ENCODE peak calls at places on chromosome 18, in seven cellular contexts. D, U, L, F, V, Z and A are unnamed samples.
A peak's percentile ranks its signal among the peaks of the same experiment; 100 is the strongest.

GRCh38 chr18:59604877-59605276 is 92.3 kb downstream of the CCBE1 start:
- DNase-seq in D (no peak), U (no peak), L (no peak), F (no peak), V (no peak), Z (no peak), A (no peak)

GRCh38 chr18:1392865-1393734 is 488.4 kb downstream of the ADCYAP1 start:
- DNase-seq in D (no peak), U (no peak), L (no peak), F (no peak), V (no peak), Z (no peak), A (no peak)

GRCh38 chr18:10070581-10071000 is 156.8 kb downstream of the VAPA start:
- DNase-seq in D (no peak), U (no peak), L (no peak), F (no peak), V (no peak), Z (no peak), A (no peak)

GRCh38 chr18:47036298-47036874 is 965 bp upstream of the ELOA2 start:
- DNase-seq in D (no peak), U (peak; percentile 59), L (no peak), F (peak; percentile 25), V (no peak), Z (no peak), A (no peak)

GRCh38 chr18:77271720-77272481 is 22.3 kb downstream of the GALR1 start:
- DNase-seq in D (no peak), U (no peak), L (no peak), F (no peak), V (no peak), Z (no peak), A (no peak)

GRCh38 chr18:12121175-12122095 is 27.8 kb downstream of the ANKRD62 start:
- DNase-seq in D (no peak), U (peak; percentile 54), L (no peak), F (no peak), V (no peak), Z (no peak), A (no peak)

GRCh38 chr18:55199291-55199963 is 240.2 kb upstream of the CCDC68 start:
- DNase-seq in D (no peak), U (no peak), L (no peak), F (no peak), V (no peak), Z (no peak), A (no peak)

GRCh38 chr18:7545734-7546133 is 21.4 kb upstream of the PTPRM start:
- DNase-seq in D (no peak), U (no peak), L (no peak), F (no peak), V (no peak), Z (no peak), A (no peak)

GRCh38 chr18:58202406-58202730 is 158.3 kb downstream of the NEDD4L start:
- DNase-seq in D (no peak), U (no peak), L (no peak), F (no peak), V (no peak), Z (no peak), A (no peak)

GRCh38 chr18:49459404-49460171 is 857 bp downstream of the DYM start:
- DNase-seq in D (no peak), U (no peak), L (no peak), F (peak; percentile 55), V (no peak), Z (no peak), A (no peak)

GRCh38 chr18:21164746-21165145 is 53.1 kb upstream of the ROCK1 start:
- DNase-seq in D (no peak), U (no peak), L (no peak), F (no peak), V (no peak), Z (no peak), A (no peak)

GRCh38 chr18:36963464-36963863 is 134.5 kb downstream of the KIAA1328 start:
- DNase-seq in D (no peak), U (no peak), L (no peak), F (no peak), V (no peak), Z (no peak), A (no peak)

GRCh38 chr18:25876334-25876979 is 214.0 kb downstream of the SS18 start:
- DNase-seq in D (no peak), U (peak; percentile 18), L (no peak), F (no peak), V (no peak), Z (no peak), A (no peak)

GRCh38 chr18:35071819-35072247 is 30.6 kb downstream of the MAPRE2 start:
- DNase-seq in D (no peak), U (no peak), L (no peak), F (no peak), V (no peak), Z (no peak), A (no peak)

GRCh38 chr18:50879302-50880107 is 587 bp downstream of the ME2 start:
- DNase-seq in D (no peak), U (no peak), L (no peak), F (no peak), V (no peak), Z (no peak), A (no peak)

GRCh38 chr18:48270929-48271328 is 138.3 kb downstream of the ZBTB7C start:
- DNase-seq in D (no peak), U (no peak), L (no peak), F (no peak), V (no peak), Z (no peak), A (no peak)

GRCh38 chr18:48836806-48837615 is 113.8 kb downstream of the SMAD7 start:
- DNase-seq in D (no peak), U (no peak), L (no peak), F (no peak), V (peak; percentile 72), Z (no peak), A (peak; percentile 31)